ENCODE peak calls at places on chromosomes 1 and 21, in six cellular contexts. P, V, U, Z, O and E are unnamed samples.

GRCh38 chr1:6471086-6471841 is 5.3 kb upstream of the TNFRSF25 start:
- DNase-seq in U (no peak), V (peak), P (no peak), Z (no peak), O (no peak), E (no peak)

GRCh38 chr21:35019631-35020032 is 29.5 kb downstream of the RUNX1 start:
- DNase-seq in P (peak), U (no peak), V (peak), Z (no peak), O (no peak), E (no peak)

GRCh38 chr1:232529747-232530146 is 100.2 kb downstream of the SIPA1L2 start:
- DNase-seq in Z (no peak), U (no peak), P (no peak), V (no peak), O (no peak), E (no peak)

GRCh38 chr21:42475526-42476492 is 20.2 kb downstream of the RSPH1 start:
- DNase-seq in V (peak), Z (no peak), P (no peak), O (no peak), U (no peak), E (no peak)

GRCh38 chr21:42343963-42344510 is 6.8 kb downstream of the TFF2 start:
- DNase-seq in U (no peak), O (no peak), P (no peak), V (no peak), Z (no peak), E (no peak)

GRCh38 chr1:192852001-192852400 is 43.2 kb downstream of the RGS2 start:
- DNase-seq in Z (no peak), V (no peak), O (no peak), P (no peak), U (peak), E (no peak)

GRCh38 chr1:118986291-118986838 is 1.8 kb downstream of the TBX15 start:
- DNase-seq in V (no peak), O (no peak), P (no peak), Z (no peak), U (no peak), E (no peak)

GRCh38 chr21:22174746-22175145 is 1176.5 kb downstream of the NCAM2 start:
- DNase-seq in U (no peak), P (no peak), V (no peak), O (no peak), Z (no peak), E (no peak)

GRCh38 chr1:204304067-204304466 is 55.7 kb downstream of the PLEKHA6 start:
- DNase-seq in Z (peak), V (no peak), U (no peak), P (no peak), O (no peak), E (no peak)

GRCh38 chr1:204299828-204300365 is 59.8 kb downstream of the PLEKHA6 start:
- DNase-seq in O (no peak), U (no peak), V (no peak), P (no peak), Z (no peak), E (no peak)

GRCh38 chr1:204306076-204306475 is 53.7 kb downstream of the PLEKHA6 start:
- DNase-seq in O (no peak), Z (no peak), V (no peak), P (no peak), U (no peak), E (no peak)

GRCh38 chr1:204301171-204301957 is 58.4 kb downstream of the PLEKHA6 start:
- DNase-seq in P (no peak), Z (no peak), V (no peak), U (no peak), O (no peak), E (no peak)

DNA sequence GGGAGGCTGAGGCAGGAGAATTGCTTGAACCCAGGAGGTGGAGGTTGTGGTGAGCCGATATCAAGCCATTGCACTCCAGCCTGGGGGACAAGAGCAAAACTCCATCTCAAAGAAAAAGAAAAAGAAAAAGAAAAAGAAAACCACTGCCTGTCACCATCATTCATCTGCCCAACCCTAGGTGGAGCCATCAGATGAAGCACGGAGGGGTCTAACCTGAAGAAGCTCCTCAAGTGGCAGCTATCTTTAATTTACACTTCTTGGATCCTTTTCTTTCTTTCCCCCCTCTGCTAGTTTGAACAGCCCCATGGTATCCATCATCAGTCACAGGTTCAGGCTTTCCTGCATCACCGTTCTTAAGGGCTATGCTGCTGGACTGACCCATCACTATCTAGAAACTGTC is 57.0 kb downstream of the PLEKHA6 start:
- DNase-seq in V (no peak), Z (no peak), O (no peak), U (no peak), P (no peak), E (no peak)
- TF ChIP-seq CTCF in V (no peak), Z (no peak), O (no peak), U (no peak), P (no peak), E (no peak)

GRCh38 chr1:18234790-18235242 is 127.2 kb downstream of the IGSF21 start:
- DNase-seq in P (peak), O (no peak), V (peak), U (peak), Z (peak), E (no peak)
- TF ChIP-seq CTCF in P (peak), O (no peak), V (peak), U (peak), Z (peak), E (no peak)

DNA sequence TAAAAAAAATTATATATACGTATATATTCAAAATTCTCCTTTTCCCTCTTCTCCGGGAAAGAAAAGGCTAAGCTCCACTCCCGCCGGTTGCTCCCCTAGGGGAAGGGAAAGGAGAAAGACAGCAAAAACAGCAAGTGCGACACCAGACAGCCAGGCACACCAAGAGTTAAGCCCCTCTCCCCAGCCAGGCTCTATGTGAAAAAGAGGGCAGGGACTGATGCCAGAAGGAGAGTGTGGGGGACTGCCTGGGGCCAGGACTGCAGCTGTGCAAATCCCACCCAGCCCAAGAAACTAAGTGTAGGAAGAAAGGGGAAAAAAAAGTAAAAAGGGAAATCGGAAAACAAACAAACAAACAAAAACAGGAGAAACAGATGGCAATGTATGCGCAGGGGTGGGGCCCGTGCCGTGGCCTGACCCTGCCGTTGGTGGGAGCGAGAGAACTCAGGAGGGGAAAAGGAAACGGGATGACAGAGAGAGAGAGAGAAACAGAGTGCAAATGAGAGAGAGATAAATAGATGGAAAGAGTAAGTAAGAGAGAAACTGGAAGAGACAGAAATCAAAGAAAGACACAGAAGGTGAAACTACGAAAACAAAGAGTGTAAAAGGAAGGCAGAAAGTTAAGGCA is 27.6 kb upstream of the FMO1 start:
- DNase-seq in U (peak), P (peak), Z (peak), V (no peak), O (no peak), E (no peak)
- TF ChIP-seq CTCF in U (no peak), P (peak), Z (no peak), V (no peak), O (no peak), E (no peak)

DNA sequence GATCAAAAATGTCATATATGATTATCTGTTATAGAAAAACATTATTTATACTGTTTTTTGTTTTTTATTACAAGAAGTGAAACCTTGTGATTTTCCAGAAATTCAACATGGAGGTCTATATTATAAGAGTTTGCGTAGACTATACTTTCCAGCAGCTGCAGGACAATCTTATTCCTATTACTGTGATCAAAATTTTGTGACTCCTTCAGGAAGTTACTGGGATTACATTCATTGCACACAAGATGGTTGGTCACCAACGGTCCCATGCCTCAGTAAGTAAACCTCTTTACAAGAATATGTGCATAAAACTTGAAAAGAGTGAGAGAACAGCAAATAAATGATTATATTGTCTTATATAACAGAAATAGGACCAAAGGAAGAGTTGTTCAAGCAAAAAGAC is 14.5 kb downstream of the CFHR4 start:
- DNase-seq in Z (no peak), P (no peak), U (peak), O (no peak), V (no peak), E (no peak)
- TF ChIP-seq CTCF in Z (no peak), P (peak), U (no peak), O (no peak), V (no peak), E (no peak)

GRCh38 chr1:165631403-165632151 is 543 bp downstream of the MGST3 start:
- DNase-seq in O (peak), Z (peak), P (peak), V (peak), U (peak), E (peak)
- TF ChIP-seq CTCF in O (no peak), Z (peak), P (no peak), V (no peak), U (no peak), E (no peak)

DNA sequence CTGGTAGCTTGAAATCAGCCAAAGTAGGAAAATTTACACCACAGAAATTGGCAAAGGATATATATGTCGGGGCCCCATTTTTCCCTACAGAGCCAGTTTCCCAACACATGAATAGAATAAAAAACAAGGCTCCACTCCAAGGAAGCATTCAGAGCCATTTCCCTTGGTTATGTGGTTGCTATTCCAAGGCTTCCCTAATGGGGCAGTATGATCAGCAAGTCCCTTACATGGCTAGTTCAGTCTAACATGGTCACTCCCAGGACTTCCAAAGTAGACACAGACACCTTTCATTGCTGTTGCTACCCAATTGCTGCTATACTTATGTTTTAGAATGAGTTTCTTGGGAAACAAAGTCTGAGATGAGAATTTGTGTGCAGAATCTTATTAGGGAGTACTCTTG is 93.1 kb downstream of the C21orf91 start:
- DNase-seq in O (no peak), U (no peak), P (no peak), V (no peak), Z (peak), E (no peak)
- TF ChIP-seq CTCF in O (no peak), U (no peak), P (peak), V (no peak), Z (peak), E (no peak)

GRCh38 chr1:53022179-53022578 is 39.8 kb upstream of the PODN start:
- DNase-seq in V (no peak), Z (no peak), O (no peak), U (no peak), P (no peak), E (no peak)
- TF ChIP-seq CTCF in V (no peak), Z (peak), O (no peak), U (no peak), P (no peak), E (no peak)